ENCODE peak calls at places on chromosomes 6 and 20, in nine cellular contexts. O is fibroblast of mammary gland, B is nucleus accumbens, R is hepatocyte, A is foreskin keratinocyte, I is H4, Y is LoVo, C is A549, D is AG09309. V is an unnamed sample.

GRCh38 chr20:17765017-17765416 is 65.3 kb downstream of the BANF2 start:
- DNase-seq in O (no peak), B (no peak), R (no peak), A (no peak), I (no peak), Y (no peak), C (no peak), D (no peak), V (no peak)

GRCh38 chr20:58366866-58367265 is 22.2 kb upstream of the VAPB start:
- DNase-seq in O (no peak), B (no peak), R (no peak), A (no peak), I (no peak), Y (no peak), C (no peak), D (no peak), V (no peak)

GRCh38 chr20:2814587-2815051 is at the start of gene C20orf141:
- DNase-seq in O (peak), B (no peak), R (peak), A (peak), I (peak), Y (peak), C (peak), D (peak), V (no peak)

GRCh38 chr20:52614036-52614863 is 357.9 kb upstream of the TSHZ2 start:
- DNase-seq in O (no peak), B (no peak), R (no peak), A (no peak), I (no peak), Y (no peak), C (no peak), D (no peak), V (no peak)

GRCh38 chr6:79570802-79571367 is 33.7 kb upstream of the LCA5 start:
- DNase-seq in O (peak), B (no peak), R (peak), A (no peak), I (no peak), Y (no peak), C (peak), D (peak), V (no peak)

GRCh38 chr6:8556370-8557018 is 121.1 kb upstream of the SLC35B3 start:
- DNase-seq in O (peak), B (no peak), R (peak), A (peak), I (peak), Y (peak), C (peak), D (no peak), V (no peak)

GRCh38 chr6:168219167-168219566 is 100.4 kb downstream of the DACT2 start:
- DNase-seq in O (peak), B (no peak), R (no peak), A (no peak), I (no peak), Y (no peak), C (no peak), D (peak), V (no peak)

GRCh38 chr6:22468566-22468965 is 100.8 kb upstream of the HDGFL1 start:
- DNase-seq in O (peak), B (no peak), R (no peak), A (no peak), I (no peak), Y (no peak), C (no peak), D (no peak), V (no peak)

GRCh38 chr6:41367700-41368099 is 32.3 kb downstream of the NCR2 start:
- DNase-seq in O (peak), B (peak), R (peak), A (peak), I (peak), Y (peak), C (peak), D (peak), V (no peak)

GRCh38 chr6:170173416-170173990 is 117.4 kb downstream of the DLL1 start:
- DNase-seq in O (no peak), B (no peak), R (no peak), A (no peak), I (no peak), Y (no peak), C (no peak), D (no peak), V (no peak)

GRCh38 chr6:163929538-163929937 is 515.0 kb downstream of the QKI start:
- DNase-seq in O (no peak), B (no peak), R (no peak), A (no peak), I (no peak), Y (no peak), C (no peak), D (no peak), V (no peak)

GRCh38 chr20:34216382-34216742 is 24.9 kb upstream of the ASIP start:
- DNase-seq in O (no peak), B (no peak), R (no peak), A (no peak), I (no peak), Y (no peak), C (no peak), D (no peak), V (no peak)